ENCODE peak calls at places on chromosomes 11 and 22, in five cellular contexts. O is hepatocyte, V is esophagus muscularis mucosa, Q is ovary, C is A549. P is an unnamed sample.
A peak's percentile ranks its signal among the peaks of the same experiment; 100 is the strongest.

GRCh38 chr11:98740335-98740734 is 280.4 kb upstream of the CNTN5 start:
- DNase-seq in V (no peak), C (no peak), Q (no peak), O (peak; percentile 16), P (no peak)

GRCh38 chr11:58466293-58466692 is 24.3 kb upstream of the OR5B12 start:
- DNase-seq in O (no peak), C (no peak), V (no peak), Q (no peak), P (no peak)

GRCh38 chr11:48051217-48051848 is 71.0 kb downstream of the PTPRJ start:
- DNase-seq in O (no peak), V (no peak), C (no peak), Q (no peak), P (peak; percentile 16)

GRCh38 chr11:63913866-63914830 is 2.8 kb downstream of the RCOR2 start:
- DNase-seq in V (no peak), C (no peak), Q (no peak), O (no peak), P (no peak)

GRCh38 chr11:33375688-33376311 is 118.6 kb downstream of the HIPK3 start:
- DNase-seq in C (no peak), O (peak; percentile 35), Q (no peak), V (no peak), P (peak; percentile 67)

GRCh38 chr11:112928136-112928535 is 33.1 kb upstream of the NCAM1 start:
- DNase-seq in O (no peak), C (no peak), V (no peak), Q (no peak), P (no peak)

GRCh38 chr11:23423119-23423518 is 562.8 kb upstream of the CCDC179 start:
- DNase-seq in O (no peak), Q (no peak), C (no peak), V (no peak), P (peak; percentile 66)

GRCh38 chr11:35007277-35007676 is 90.9 kb downstream of the PDHX start:
- DNase-seq in O (no peak), Q (no peak), V (no peak), C (no peak), P (no peak)

GRCh38 chr22:22092101-22092500 is 109.5 kb upstream of the TOP3B start:
- DNase-seq in Q (no peak), C (no peak), V (peak; percentile 3), O (no peak), P (no peak)

GRCh38 chr22:25404923-25405853 is 159.3 kb upstream of the GRK3 start:
- DNase-seq in C (peak; percentile 42), V (no peak), Q (peak; percentile 79), O (peak; percentile 87), P (peak; percentile 91)

GRCh38 chr11:115180272-115180671 is 323.9 kb downstream of the CADM1 start:
- DNase-seq in Q (no peak), V (no peak), O (no peak), C (no peak), P (no peak)

GRCh38 chr22:22369962-22370265 is 125.3 kb downstream of the VPREB1 start:
- DNase-seq in O (no peak), C (no peak), Q (no peak), V (peak; percentile 89), P (no peak)

GRCh38 chr11:64745523-64746328 is 1.8 kb upstream of the RASGRP2 start:
- DNase-seq in Q (peak; percentile 77), V (peak; percentile 97), C (peak; percentile 73), O (peak; percentile 65), P (peak; percentile 47)

GRCh38 chr11:108914211-108914610 is 249.3 kb downstream of the DDX10 start:
- DNase-seq in O (no peak), Q (no peak), C (no peak), V (no peak), P (no peak)

GRCh38 chr11:133934599-133935550 is 21.9 kb downstream of the IGSF9B start:
- DNase-seq in C (peak; percentile 43), Q (no peak), O (no peak), V (no peak), P (peak; percentile 32)

GRCh38 chr22:20584872-20585639 is 77.6 kb downstream of the MED15 start:
- DNase-seq in O (no peak), C (no peak), Q (no peak), V (no peak), P (no peak)

GRCh38 chr11:128379587-128380279 is 207.6 kb downstream of the ETS1 start:
- DNase-seq in C (no peak), V (no peak), Q (no peak), O (no peak), P (no peak)

GRCh38 chr11:2375341-2375853 is 1.7 kb upstream of the CD81 start:
- DNase-seq in Q (no peak), V (no peak), C (no peak), O (no peak), P (no peak)

GRCh38 chr11:123083623-123084029 is 21.7 kb upstream of the HSPA8 start:
- DNase-seq in C (peak; percentile 88), Q (peak; percentile 85), O (peak; percentile 88), V (peak; percentile 95), P (peak; percentile 88)

GRCh38 chr11:32333335-32333991 is 101.9 kb downstream of the WT1 start:
- DNase-seq in Q (peak; percentile 63), O (peak; percentile 77), V (no peak), C (peak; percentile 72), P (peak; percentile 76)

GRCh38 chr11:2213384-2213842 is 41.8 kb upstream of the TH start:
- DNase-seq in Q (peak; percentile 3), C (no peak), V (no peak), O (no peak), P (no peak)

GRCh38 chr22:31923166-31923565 is 21.2 kb upstream of the YWHAH start:
- DNase-seq in Q (no peak), O (no peak), C (no peak), V (no peak), P (no peak)

GRCh38 chr11:72584293-72584921 is 89.8 kb downstream of the PDE2A start:
- DNase-seq in C (no peak), O (no peak), Q (peak; percentile 37), V (no peak), P (peak; percentile 16)

GRCh38 chr11:36123353-36124220 is 165.6 kb downstream of the COMMD9 start:
- DNase-seq in C (no peak), V (no peak), Q (peak; percentile 70), O (peak; percentile 20), P (no peak)

DNA sequence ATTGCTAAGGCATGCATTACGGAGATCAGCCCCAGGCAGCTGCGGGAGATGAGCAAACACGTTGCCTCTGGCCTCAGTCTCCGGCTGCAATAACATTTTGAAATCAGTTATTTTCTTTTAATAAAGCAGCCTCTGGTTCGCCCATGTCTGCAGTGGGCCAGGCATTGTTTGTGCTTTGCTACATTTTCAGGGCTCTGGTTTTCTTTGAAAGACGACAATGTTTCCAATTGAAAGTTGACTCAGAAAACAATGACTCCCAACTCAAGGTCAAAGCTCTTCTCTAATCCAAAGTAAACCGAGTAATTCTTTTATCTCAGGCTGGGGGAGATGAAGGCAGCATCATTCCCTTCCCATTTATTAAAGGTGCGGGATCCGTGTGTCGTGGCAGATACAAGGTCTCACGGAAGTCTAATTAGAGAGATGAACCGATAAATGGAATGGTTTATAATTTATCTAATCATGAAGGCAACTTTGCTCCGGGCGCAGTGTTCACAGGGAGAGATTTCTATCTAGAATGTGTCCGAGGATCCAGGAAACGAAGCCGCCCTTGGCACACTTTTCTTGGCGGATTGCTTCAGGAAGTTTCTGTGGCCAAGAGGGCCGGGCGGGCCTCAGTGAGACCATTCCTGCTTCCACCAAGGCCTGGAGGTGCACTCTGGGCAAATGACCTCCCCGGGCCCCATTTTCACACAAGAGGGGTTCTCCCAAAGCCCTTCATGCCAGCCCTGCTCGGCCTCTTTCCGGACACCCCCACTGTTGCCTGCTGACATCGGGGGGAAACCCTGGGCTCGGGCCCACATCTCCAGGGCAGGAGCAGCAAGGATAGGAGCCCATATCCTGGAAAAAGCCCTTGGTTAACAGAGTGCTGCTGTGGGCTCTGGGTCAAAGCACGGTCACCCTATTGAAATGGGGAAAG is 811.4 kb downstream of the BRD1 start:
- DNase-seq in C (no peak), Q (peak; percentile 7), V (peak; percentile 89), O (no peak), P (no peak)
- H3K9me3 ChIP-seq in C (no peaks in the 10 kb centered on the region), Q (no peaks in the 10 kb centered on the region), V (no peaks in the 10 kb centered on the region), O (no peaks in the 10 kb centered on the region), P (no peaks in the 10 kb centered on the region)

GRCh38 chr11:30451642-30452041 is 128.7 kb downstream of the ARL14EP start:
- DNase-seq in C (no peak), Q (no peak), V (peak; percentile 37), O (no peak), P (no peak)

GRCh38 chr11:30452114-30452513 is 129.2 kb downstream of the ARL14EP start:
- DNase-seq in C (no peak), O (no peak), V (no peak), Q (no peak), P (no peak)

GRCh38 chr11:30452842-30453241 is 129.9 kb downstream of the ARL14EP start:
- DNase-seq in O (no peak), Q (no peak), C (no peak), V (no peak), P (no peak)

GRCh38 chr11:30453705-30454104 is 130.8 kb downstream of the ARL14EP start:
- DNase-seq in O (no peak), V (no peak), Q (no peak), C (no peak), P (no peak)

GRCh38 chr11:30451167-30451566 is 128.3 kb downstream of the ARL14EP start:
- DNase-seq in C (no peak), O (no peak), V (no peak), Q (no peak), P (no peak)
- H3K4me1 ChIP-seq in C (no peaks in the 10 kb centered on the region), O (peaks cover 10% of the 10 kb centered on the region), V (peaks cover 33% of the 10 kb centered on the region), Q (no peaks in the 10 kb centered on the region), P (peaks cover 5% of the 10 kb centered on the region)

DNA sequence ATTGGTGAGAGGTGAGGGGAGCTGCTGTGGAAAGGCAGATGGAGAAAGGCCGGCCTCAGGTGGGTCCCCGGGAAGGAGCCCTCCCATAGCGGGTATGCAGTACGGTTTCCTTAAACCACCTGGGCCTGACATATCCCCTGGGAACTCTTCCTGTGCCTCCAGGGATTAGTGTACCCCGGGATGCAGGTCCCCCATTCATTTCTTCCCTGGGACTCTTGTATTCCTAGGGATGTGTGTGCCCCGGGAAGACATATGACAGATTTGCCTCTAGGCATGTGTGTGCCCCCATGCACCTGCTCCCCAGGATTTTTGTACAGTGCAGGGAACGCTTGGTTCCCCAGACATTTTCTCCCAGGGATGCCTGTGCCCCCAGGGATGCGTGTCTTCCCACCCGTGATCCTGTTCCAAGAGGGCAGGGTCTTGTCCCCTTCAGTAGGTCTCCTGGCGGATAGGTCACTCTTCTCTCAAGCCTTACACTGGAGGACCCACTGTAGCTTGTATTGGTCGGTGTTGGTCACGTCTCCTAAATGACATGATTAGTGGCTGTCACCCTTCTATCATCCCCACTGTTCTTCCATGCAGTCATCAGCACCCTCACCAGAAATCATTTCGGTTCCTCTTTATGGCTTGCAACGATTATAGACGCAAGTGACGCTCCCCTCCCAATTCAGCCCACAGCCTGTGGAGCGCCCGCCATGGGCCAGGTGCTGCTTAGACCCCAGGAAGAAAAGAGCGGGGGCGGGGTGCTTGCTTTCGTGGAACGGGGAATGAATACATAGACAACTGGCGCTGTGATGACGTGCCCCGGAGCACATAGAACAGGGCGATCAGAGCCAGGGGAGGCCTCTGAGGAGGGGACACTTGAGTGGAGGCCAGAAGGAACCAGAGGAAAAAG is 1.3 kb downstream of the PARVB start:
- DNase-seq in C (no peak), V (no peak), Q (no peak), O (no peak), P (no peak)
- H3K4me3 ChIP-seq in C (peak overlapping the region; percentile 95), V (peak overlapping the region; percentile 68), Q (no peak overlapping the region), O (no peak overlapping the region), P (peak overlapping the region; percentile 83)

GRCh38 chr11:103279821-103280220 is 170.6 kb downstream of the DYNC2H1 start:
- DNase-seq in O (no peak), C (no peak), V (no peak), Q (no peak), P (peak; percentile 4)
- H3K9me3 ChIP-seq in O (no peaks in the 10 kb centered on the region), C (no peaks in the 10 kb centered on the region), V (no peaks in the 10 kb centered on the region), Q (no peaks in the 10 kb centered on the region), P (no peaks in the 10 kb centered on the region)

GRCh38 chr11:6612816-6613136 is 760 bp upstream of the TAF10 start:
- DNase-seq in Q (no peak), O (no peak), C (no peak), V (no peak), P (no peak)
- H3K4me1 ChIP-seq in Q (peaks cover 4% of the 10 kb centered on the region), O (peaks cover 11% of the 10 kb centered on the region), C (peaks cover 16% of the 10 kb centered on the region), V (peaks cover 69% of the 10 kb centered on the region), P (peaks cover 35% of the 10 kb centered on the region)

P was measured in adipocyte.